ENCODE peak calls at places on chromosomes 1 and 21, in ten cellular contexts. D is ovary, F is epithelial cell of esophagus, K is stomach, A is mucosa of descending colon, C is DND-41, W is cardiac fibroblast, M is fibroblast of mammary gland, O is mammary epithelial cell, X is astrocyte of the spinal cord. B is an unnamed sample.

GRCh38 chr1:42860339-42861013 is 14.1 kb downstream of the ZNF691 start:
- DNase-seq in D (no peak), F (no peak), K (no peak), A (no peak), C (no peak), W (no peak), M (no peak), O (no peak), X (no peak), B (no peak)

GRCh38 chr1:201488817-201489581 is 17.9 kb downstream of the CSRP1 start:
- DNase-seq in D (peak; percentile 62), F (peak; percentile 86), K (no peak), A (no peak), C (no peak), W (peak; percentile 94), M (peak; percentile 96), O (peak; percentile 92), X (peak; percentile 95), B (peak; percentile 97)

GRCh38 chr21:40696246-40696645 is 150.7 kb downstream of the DSCAM start:
- DNase-seq in D (no peak), F (peak; percentile 84), K (no peak), A (no peak), C (no peak), W (no peak), M (no peak), O (peak; percentile 81), X (no peak), B (no peak)

GRCh38 chr1:40379785-40380452 is 6.4 kb downstream of the SMAP2 start:
- DNase-seq in D (no peak), F (peak; percentile 8), K (no peak), A (no peak), C (no peak), W (peak; percentile 51), M (peak; percentile 89), O (no peak), X (peak; percentile 73), B (peak; percentile 77)

GRCh38 chr1:9722378-9722749 is 70.8 kb downstream of the PIK3CD start:
- DNase-seq in D (no peak), F (no peak), K (no peak), A (no peak), C (no peak), W (no peak), M (no peak), O (no peak), X (no peak), B (no peak)

GRCh38 chr1:232039303-232039702 is 412.7 kb downstream of the DISC1 start:
- DNase-seq in D (no peak), F (peak; percentile 33), K (no peak), A (no peak), C (no peak), W (peak; percentile 36), M (peak; percentile 19), O (peak; percentile 56), X (peak; percentile 45), B (no peak)

GRCh38 chr1:116167625-116168276 is 56.6 kb downstream of the MAB21L3 start:
- DNase-seq in D (peak; percentile 36), F (peak; percentile 28), K (peak; percentile 27), A (no peak), C (no peak), W (peak; percentile 19), M (no peak), O (no peak), X (no peak), B (peak; percentile 12)

GRCh38 chr21:46500224-46500861 is 41.7 kb downstream of the DIP2A start:
- DNase-seq in D (no peak), F (peak; percentile 27), K (no peak), A (no peak), C (no peak), W (peak; percentile 39), M (peak; percentile 31), O (peak; percentile 23), X (peak; percentile 51), B (peak; percentile 9)

GRCh38 chr21:38448619-38449186 is 49.6 kb downstream of the ERG start:
- DNase-seq in D (no peak), F (peak; percentile 32), K (no peak), A (peak; percentile 15), C (no peak), W (no peak), M (no peak), O (no peak), X (no peak), B (peak; percentile 62)

DNA sequence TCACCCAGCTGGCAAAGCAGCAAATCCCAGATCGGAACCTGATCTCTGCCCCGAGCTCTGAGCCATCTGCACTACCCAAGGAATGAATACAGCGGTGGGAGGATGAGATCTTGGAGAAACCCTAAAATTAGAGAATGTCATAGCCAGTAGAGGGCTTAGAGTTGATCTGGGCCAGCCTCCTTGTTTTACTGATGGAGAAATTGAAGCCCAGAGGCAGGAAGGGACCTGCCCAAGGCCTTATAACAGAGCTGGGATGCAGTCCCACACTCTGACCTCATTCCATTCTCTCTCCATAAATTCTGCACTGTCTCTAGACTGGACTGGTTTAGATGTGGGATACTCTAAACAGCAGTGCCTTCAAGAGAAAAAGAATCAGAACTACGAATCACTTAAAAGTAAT is 4.8 kb upstream of the SFN start:
- DNase-seq in D (no peak), F (peak; percentile 89), K (no peak), A (no peak), C (no peak), W (no peak), M (peak; percentile 18), O (peak; percentile 80), X (no peak), B (peak; percentile 27)
- TF ChIP-seq CTCF in D (no peak), F (no peak), K (no peak), A (no peak), C (no peak), W (no peak), M (no peak), O (no peak), X (no peak), B (no peak)

GRCh38 chr1:152190589-152190988 is 31.6 kb upstream of the RPTN start:
- DNase-seq in D (no peak), F (peak; percentile 94), K (no peak), A (no peak), C (no peak), W (peak; percentile 88), M (peak; percentile 85), O (peak; percentile 84), X (peak; percentile 20), B (peak; percentile 60)

GRCh38 chr1:152191260-152191659 is 32.2 kb upstream of the RPTN start:
- DNase-seq in D (no peak), F (peak; percentile 75), K (no peak), A (no peak), C (no peak), W (no peak), M (no peak), O (peak; percentile 82), X (no peak), B (no peak)

GRCh38 chr1:152191711-152192110 is 32.3 kb downstream of the HRNR start:
- DNase-seq in D (no peak), F (no peak), K (no peak), A (no peak), C (no peak), W (no peak), M (no peak), O (no peak), X (no peak), B (no peak)

GRCh38 chr1:152188673-152189591 is 29.9 kb upstream of the RPTN start:
- DNase-seq in D (peak; percentile 52), F (peak; percentile 79), K (peak; percentile 79), A (peak; percentile 80), C (peak; percentile 52), W (peak; percentile 86), M (peak; percentile 72), O (peak; percentile 63), X (peak; percentile 74), B (peak; percentile 70)

DNA sequence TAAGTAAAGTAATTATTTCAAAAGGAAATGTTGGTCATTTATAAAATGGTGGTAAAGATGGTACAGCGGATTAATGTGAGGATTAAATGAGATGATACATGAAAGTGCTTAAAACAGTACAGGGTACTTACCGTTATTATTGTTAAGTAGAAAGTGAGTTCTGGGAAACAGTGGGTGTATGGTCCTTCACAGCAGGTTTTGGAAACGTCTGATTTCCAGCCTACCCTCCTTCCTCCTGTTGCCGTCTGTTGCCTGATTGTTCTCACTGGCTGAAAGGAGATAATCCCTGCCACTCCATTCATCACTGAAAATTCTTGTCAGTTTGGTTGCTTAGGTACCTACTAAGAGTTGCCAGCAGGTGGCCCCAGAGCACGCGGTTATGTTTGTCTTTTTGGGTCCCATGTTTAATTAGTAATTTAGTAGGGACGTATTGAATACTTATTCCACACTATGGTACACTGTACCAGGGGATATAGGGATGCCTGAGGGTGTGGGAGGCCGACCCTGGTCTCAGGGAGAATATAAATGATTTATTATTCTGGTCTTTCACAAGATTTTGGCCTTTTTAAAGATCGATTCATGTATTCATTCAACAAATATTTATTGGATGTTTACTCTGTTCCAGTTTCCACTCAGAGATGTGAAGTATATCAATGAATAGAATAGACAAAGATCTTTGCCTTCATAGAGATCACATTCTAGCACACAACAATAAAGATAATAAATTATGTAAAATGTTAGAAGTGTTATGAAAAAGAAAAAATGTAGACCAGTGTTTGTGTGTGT is 30.8 kb upstream of the RPTN start:
- DNase-seq in D (peak; percentile 33), F (peak; percentile 85), K (peak; percentile 57), A (peak; percentile 68), C (peak; percentile 58), W (peak; percentile 80), M (peak; percentile 78), O (peak; percentile 66), X (peak; percentile 68), B (peak; percentile 60)
- H3K4me3 ChIP-seq in D (no peak overlapping the region), F (peak overlapping the region; percentile 30), K (peak overlapping the region; percentile 55), A (no peak overlapping the region), C (no peak overlapping the region), W (peak overlapping the region; percentile 53), M (peak overlapping the region; percentile 58), O (no peak overlapping the region), X (peak overlapping the region; percentile 53), B (peak overlapping the region; percentile 58)

DNA sequence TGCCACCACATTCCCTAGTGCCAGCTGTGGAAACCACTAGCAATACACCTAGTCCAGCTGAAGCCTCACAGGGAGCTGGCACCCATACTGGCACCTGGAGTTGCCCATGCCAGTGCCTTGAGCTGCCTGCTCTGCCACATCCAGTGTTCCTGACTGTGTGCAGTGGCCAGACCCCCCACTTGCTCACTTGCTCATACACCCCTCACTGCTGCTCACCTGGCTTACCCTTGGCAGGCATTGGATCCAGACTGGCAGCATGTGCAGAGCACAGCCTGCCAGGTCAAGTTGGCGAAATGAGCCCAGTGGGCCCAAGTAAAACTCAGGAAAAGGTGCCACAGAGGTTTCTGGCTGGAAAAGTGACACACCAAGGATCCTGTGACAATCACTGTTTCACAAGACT is 1618.6 kb upstream of the PRMT6 start:
- DNase-seq in D (no peak), F (no peak), K (no peak), A (no peak), C (no peak), W (no peak), M (no peak), O (no peak), X (no peak), B (no peak)
- TF ChIP-seq CTCF in D (no peak), F (no peak), K (no peak), A (no peak), C (no peak), W (no peak), M (no peak), O (no peak), X (no peak), B (no peak)

DNA sequence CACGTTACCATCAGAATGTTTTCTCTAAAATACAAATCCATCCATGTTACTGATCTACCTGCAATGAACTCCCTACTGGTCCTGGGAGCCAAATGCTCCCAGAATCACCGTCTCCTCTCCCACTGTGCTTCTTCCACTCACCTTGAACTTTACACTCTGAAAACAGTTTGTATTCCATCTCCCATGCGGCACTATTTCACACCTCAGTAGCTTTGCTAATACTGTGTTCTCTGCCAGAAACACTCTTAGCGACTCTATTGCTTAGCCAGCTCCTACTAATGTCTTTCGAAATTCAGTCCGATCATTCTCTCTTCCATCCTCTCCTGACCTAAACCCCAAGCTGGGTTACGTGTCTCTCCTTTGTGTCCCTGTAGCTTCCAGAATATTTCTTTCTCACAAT is 284.4 kb upstream of the DUSP10 start:
- DNase-seq in D (no peak), F (no peak), K (no peak), A (no peak), C (no peak), W (no peak), M (no peak), O (no peak), X (no peak), B (no peak)
- H3K4me3 ChIP-seq in D (no peak overlapping the region), F (no peak overlapping the region), K (no peak overlapping the region), A (no peak overlapping the region), C (no peak overlapping the region), W (no peak overlapping the region), M (no peak overlapping the region), O (no peak overlapping the region), X (no peak overlapping the region), B (no peak overlapping the region)